ENCODE peak calls at places on chromosomes 12 and 14, in four cellular contexts. L is Peyer's patch, J is uterus, E is spleen. C is an unnamed sample. For H3K27me3, the result is how much of the 10 kb centered on the place peaks cover.

GRCh38 chr12:72146495-72146894 is 125.7 kb upstream of the TRHDE start:
- DNase-seq in L (no peak), J (no peak), E (peak), C (no peak)

GRCh38 chr14:98937021-98937420 is 335.0 kb downstream of the BCL11B start:
- DNase-seq in L (no peak), J (no peak), E (peak), C (no peak)

GRCh38 chr14:45253754-45254300 is 825 bp upstream of the MIS18BP1 start:
- DNase-seq in L (no peak), J (peak), E (peak), C (no peak)

GRCh38 chr14:103118019-103118662 is 5.1 kb upstream of the TNFAIP2 start:
- DNase-seq in L (no peak), J (peak), E (no peak), C (peak)

GRCh38 chr12:63917864-63918742 is 73.6 kb downstream of the SRGAP1 start:
- DNase-seq in L (no peak), J (no peak), E (no peak), C (no peak)

GRCh38 chr12:25377475-25378179 is 126.9 kb upstream of the KRAS start:
- DNase-seq in L (no peak), J (no peak), E (no peak), C (no peak)

GRCh38 chr12:71063087-71063486 is 94.7 kb downstream of the TSPAN8 start:
- DNase-seq in L (no peak), J (no peak), E (no peak), C (no peak)

GRCh38 chr12:124445121-124445718 is 122.2 kb downstream of the NCOR2 start:
- DNase-seq in L (no peak), J (no peak), E (no peak), C (no peak)

GRCh38 chr12:19689226-19689625 is 249.9 kb downstream of the AEBP2 start:
- DNase-seq in L (no peak), J (no peak), E (no peak), C (no peak)

GRCh38 chr12:24993756-24994155 is 44.9 kb upstream of the BCAT1 start:
- DNase-seq in L (no peak), J (no peak), E (no peak), C (no peak)

GRCh38 chr12:113940357-113940756 is 25.8 kb downstream of the RBM19 start:
- DNase-seq in L (no peak), J (no peak), E (no peak), C (no peak)

GRCh38 chr12:113887906-113888305 is 78.2 kb downstream of the RBM19 start:
- DNase-seq in L (no peak), J (no peak), E (no peak), C (no peak)

GRCh38 chr12:2982361-2982760 is 23.2 kb downstream of the TEAD4 start:
- DNase-seq in L (no peak), J (no peak), E (no peak), C (no peak)

GRCh38 chr12:120677765-120678473 is 9.0 kb upstream of the MLEC start:
- DNase-seq in L (no peak), J (no peak), E (no peak), C (peak)

GRCh38 chr12:32549675-32550079 is 129.4 kb upstream of the DNM1L start:
- DNase-seq in L (no peak), J (no peak), E (no peak), C (no peak)

GRCh38 chr14:69242311-69243224 is 17.4 kb upstream of the GALNT16 start:
- DNase-seq in L (peak), J (peak), E (no peak), C (peak)

GRCh38 chr14:61250063-61250462 is 31.1 kb downstream of the TMEM30B start:
- DNase-seq in L (no peak), J (no peak), E (no peak), C (no peak)

GRCh38 chr12:69986109-69986508 is 161.1 kb downstream of the MYRFL start:
- DNase-seq in L (no peak), J (no peak), E (no peak), C (no peak)

GRCh38 chr12:40733871-40734270 is 41.6 kb downstream of the CNTN1 start:
- DNase-seq in L (no peak), J (no peak), E (no peak), C (no peak)

GRCh38 chr14:76929927-76930326 is 98.6 kb downstream of the IRF2BPL start:
- DNase-seq in L (peak), J (no peak), E (no peak), C (no peak)

GRCh38 chr14:65866422-65866821 is 453.9 kb downstream of the FUT8 start:
- DNase-seq in L (no peak), J (no peak), E (no peak), C (no peak)

GRCh38 chr12:100154472-100155247 is 12.0 kb upstream of the BLTP3B start:
- DNase-seq in L (peak), J (peak), E (peak), C (peak)

GRCh38 chr14:22981090-22982012 is 1.0 kb downstream of the AJUBA start:
- DNase-seq in L (no peak), J (no peak), E (peak), C (peak)

GRCh38 chr12:127677537-127678131 is 589.3 kb upstream of the TMEM132C start:
- DNase-seq in L (no peak), J (peak), E (no peak), C (peak)

GRCh38 chr12:108327621-108328371 is 11.3 kb downstream of the CMKLR1 start:
- DNase-seq in L (no peak), J (no peak), E (peak), C (no peak)

GRCh38 chr12:3367750-3368444 is 123.1 kb upstream of the PRMT8 start:
- DNase-seq in L (no peak), J (no peak), E (no peak), C (no peak)

GRCh38 chr12:57894577-57895292 is 46.6 kb upstream of the ATP23 start:
- DNase-seq in L (no peak), J (no peak), E (no peak), C (no peak)

GRCh38 chr12:11553871-11554533 is 95.5 kb upstream of the ETV6 start:
- DNase-seq in L (peak), J (no peak), E (no peak), C (peak)

GRCh38 chr12:93751864-93752610 is 74.9 kb downstream of the CRADD start:
- DNase-seq in L (no peak), J (no peak), E (no peak), C (no peak)

GRCh38 chr12:108633081-108633533 is 587 bp downstream of the SELPLG start:
- DNase-seq in L (no peak), J (no peak), E (peak), C (peak)

GRCh38 chr14:60736494-60736893 is 1.9 kb downstream of the MNAT1 start:
- DNase-seq in L (no peak), J (no peak), E (no peak), C (no peak)

GRCh38 chr12:122880155-122880605 is 15.7 kb downstream of the VPS37B start:
- DNase-seq in L (no peak), J (no peak), E (no peak), C (no peak)

GRCh38 chr14:99946652-99947489 is 118.4 kb upstream of the EVL start:
- DNase-seq in L (peak), J (no peak), E (no peak), C (no peak)

DNA sequence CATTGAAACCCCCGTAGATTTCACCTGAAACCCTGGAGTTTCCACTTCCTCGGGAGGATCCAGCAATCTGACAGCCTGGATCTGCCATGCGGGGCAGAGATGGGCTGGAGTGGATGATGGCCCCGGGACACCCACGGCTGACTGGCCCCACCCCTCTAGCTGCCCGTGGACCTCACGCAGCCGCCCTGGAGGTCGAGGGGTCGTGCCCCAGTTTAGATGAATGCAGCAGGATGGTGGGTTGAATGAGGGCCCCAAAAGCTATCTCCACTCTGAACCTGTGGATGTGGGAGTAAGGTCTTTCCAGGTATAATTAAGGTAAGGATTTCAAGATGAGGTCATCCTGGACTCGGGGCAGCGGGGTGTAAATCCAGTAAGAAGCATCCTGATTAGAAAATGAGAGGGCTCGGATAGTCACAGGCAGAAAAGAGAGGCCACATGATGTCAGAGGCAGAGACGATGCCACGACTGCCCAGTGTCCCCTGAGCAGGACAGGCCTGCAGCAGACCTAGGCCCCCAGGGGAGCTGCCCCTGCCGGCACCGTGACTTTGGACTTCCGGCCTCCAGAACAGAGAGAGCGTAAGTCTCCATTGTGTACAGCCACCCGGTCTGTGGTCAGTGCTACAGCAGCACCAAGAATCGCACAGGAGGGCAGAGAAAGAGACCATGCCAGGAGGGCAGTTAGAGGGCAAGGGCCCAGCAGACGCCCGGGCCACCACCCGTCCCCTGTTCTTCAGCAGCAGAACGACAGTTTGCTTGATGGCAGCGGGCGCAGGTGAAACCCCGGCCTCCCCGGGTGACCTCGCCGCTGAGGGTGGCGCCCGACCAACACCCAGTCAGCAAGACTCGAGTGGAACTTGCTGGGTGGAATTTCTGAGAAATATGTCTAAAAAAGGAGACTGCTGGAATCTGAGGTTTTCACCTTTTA is 20.0 kb downstream of the GALNT9 start:
- DNase-seq in L (no peak), J (no peak), E (peak), C (no peak)
- TF ChIP-seq POLR2A in L (no peak), J (no peak), E (no peak), C (no peak)

DNA sequence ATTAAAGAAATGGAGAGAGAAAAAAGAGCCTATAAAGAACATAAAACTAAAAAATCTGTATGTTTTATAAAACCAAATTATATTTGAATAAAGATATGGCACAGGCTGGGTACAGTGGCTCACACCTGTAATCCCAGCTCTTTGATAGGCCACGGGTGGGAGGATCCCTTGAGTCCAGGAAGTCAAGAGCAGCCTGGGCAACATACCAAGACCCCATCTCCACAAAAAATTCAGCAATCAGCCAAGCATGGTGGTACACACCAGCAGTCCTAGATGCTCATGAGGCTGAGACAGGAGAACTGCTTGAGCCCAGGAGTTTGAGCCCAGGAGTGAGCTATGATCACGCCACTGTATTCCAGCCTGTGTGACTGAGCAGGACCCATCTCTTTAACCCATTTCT is 74.9 kb downstream of the EPS8 start:
- DNase-seq in L (no peak), J (no peak), E (no peak), C (no peak)
- H3K27ac ChIP-seq in L (no peak), J (no peak), E (no peak), C (no peak)

GRCh38 chr12:132448453-132448800 is 41.5 kb upstream of the FBRSL1 start:
- DNase-seq in L (no peak), J (no peak), E (no peak), C (no peak)

GRCh38 chr12:132446535-132447326 is 43.2 kb upstream of the FBRSL1 start:
- DNase-seq in L (no peak), J (no peak), E (no peak), C (no peak)

GRCh38 chr12:132447731-132448452 is 42.1 kb upstream of the FBRSL1 start:
- DNase-seq in L (no peak), J (no peak), E (no peak), C (peak)

GRCh38 chr12:132445884-132446471 is 44.0 kb upstream of the FBRSL1 start:
- DNase-seq in L (peak), J (peak), E (peak), C (peak)

DNA sequence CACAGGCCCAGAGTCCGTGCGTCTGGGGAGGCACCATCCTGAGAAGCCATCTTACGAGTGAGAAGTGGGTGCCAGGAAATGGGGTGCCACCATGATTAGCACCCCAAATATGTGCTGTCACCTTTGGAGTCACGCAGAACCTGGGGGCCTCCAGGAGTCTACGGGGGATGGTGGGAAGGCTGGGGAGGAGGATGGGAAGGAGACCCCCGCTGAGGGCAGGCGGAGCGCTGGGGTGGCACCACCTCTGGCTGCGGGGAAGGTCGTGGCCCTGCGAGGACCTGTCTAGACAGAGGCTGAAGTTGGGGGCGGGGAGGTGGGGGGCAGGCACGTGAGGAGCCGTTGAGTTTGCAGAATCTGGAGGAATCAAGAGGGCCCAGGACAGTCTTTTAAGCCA is 42.6 kb upstream of the FBRSL1 start:
- DNase-seq in L (no peak), J (no peak), E (no peak), C (no peak)
- H3K27me3 ChIP-seq in L (under half), J (under half), E (under half), C (under half)

GRCh38 chr12:104570174-104570907 is 113.6 kb downstream of the CHST11 start:
- DNase-seq in L (no peak), J (no peak), E (no peak), C (no peak)
- TF ChIP-seq POLR2A in L (no peak), J (no peak), E (no peak), C (no peak)

DNA sequence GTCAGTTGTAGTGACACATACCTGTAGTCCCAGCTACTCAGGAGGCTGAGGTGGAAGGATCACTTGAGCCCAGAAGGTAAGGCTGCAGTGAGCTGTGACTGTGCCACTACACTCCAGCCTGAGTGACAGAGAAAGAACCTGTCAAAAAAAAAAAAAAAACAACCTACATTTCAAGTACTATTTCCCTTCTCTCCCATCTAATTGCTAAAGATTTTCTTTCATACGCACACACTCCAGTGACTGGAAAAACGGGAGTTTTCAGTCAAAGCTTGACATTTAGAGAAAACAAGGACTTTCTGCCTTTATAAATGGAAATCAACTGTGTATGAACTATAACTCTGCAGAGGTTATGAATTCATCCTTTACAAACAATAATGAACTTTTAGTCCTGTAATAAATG is 25.9 kb downstream of the GPHB5 start:
- DNase-seq in L (no peak), J (no peak), E (no peak), C (no peak)
- H3K27ac ChIP-seq in L (no peak), J (no peak), E (no peak), C (no peak)